ENCODE peak calls at places on chromosomes 11 and 22, in four cellular contexts. X, I, H and L are unnamed samples.

GRCh38 chr22:37626556-37627075 is 12.9 kb upstream of the SH3BP1 start:
- DNase-seq in H (no peak), I (no peak), X (no peak), L (no peak)

GRCh38 chr11:78926633-78927347 is 352.1 kb upstream of the NARS2 start:
- DNase-seq in H (no peak), X (no peak), I (no peak), L (no peak)

GRCh38 chr11:65655570-65656332 is 7.0 kb downstream of the RELA start:
- DNase-seq in I (peak; percentile 54), H (no peak), X (no peak), L (no peak)

GRCh38 chr11:10294289-10294953 is 402 bp upstream of the SBF2 start:
- DNase-seq in H (no peak), X (peak; percentile 50), I (no peak), L (peak; percentile 49)

GRCh38 chr22:32987081-32987631 is 71.0 kb downstream of the SYN3 start:
- DNase-seq in I (no peak), X (peak; percentile 68), H (no peak), L (no peak)

GRCh38 chr11:2137202-2138071 is 1.8 kb downstream of the IGF2 start:
- DNase-seq in X (peak; percentile 86), H (no peak), I (no peak), L (peak; percentile 84)

GRCh38 chr11:114398303-114398920 is 1.9 kb downstream of the C11orf71 start:
- DNase-seq in H (no peak), I (no peak), X (no peak), L (no peak)

GRCh38 chr11:111351374-111352081 is 27.5 kb downstream of the POU2AF1 start:
- DNase-seq in I (no peak), X (no peak), H (no peak), L (no peak)

GRCh38 chr11:94774345-94774744 is 6.2 kb downstream of the AMOTL1 start:
- DNase-seq in I (no peak), X (no peak), H (no peak), L (no peak)

GRCh38 chr11:92314499-92314898 is 89.9 kb downstream of the FAT3 start:
- DNase-seq in H (no peak), X (no peak), I (no peak), L (no peak)

GRCh38 chr11:25048632-25049031 is 551.8 kb downstream of the LUZP2 start:
- DNase-seq in I (no peak), H (no peak), X (no peak), L (no peak)

GRCh38 chr22:32325811-32326237 is 31.8 kb upstream of the RFPL3 start:
- DNase-seq in H (no peak), X (peak; percentile 81), I (peak; percentile 13), L (no peak)

GRCh38 chr11:117669062-117669461 is 128.0 kb downstream of the DSCAML1 start:
- DNase-seq in H (no peak), X (no peak), I (no peak), L (no peak)